ENCODE peak calls at places on chromosomes 12 and 14, in six cellular contexts. O, N, B, C, F and K are unnamed samples.

GRCh38 chr12:4112290-4112689 is 161.3 kb upstream of the CCND2 start:
- DNase-seq in O (no peak), N (no peak), B (no peak), C (no peak), F (no peak), K (no peak)

GRCh38 chr14:74583689-74584434 is 28.2 kb downstream of the LTBP2 start:
- DNase-seq in O (peak; percentile 76), N (peak; percentile 39), B (peak; percentile 84), C (no peak), F (no peak), K (peak; percentile 73)

GRCh38 chr12:103969391-103969790 is 3.7 kb downstream of the TDG start:
- DNase-seq in O (no peak), N (no peak), B (peak; percentile 86), C (no peak), F (no peak), K (peak; percentile 19)

GRCh38 chr14:37709419-37710195 is 114.2 kb downstream of the TTC6 start:
- DNase-seq in O (peak; percentile 39), N (no peak), B (peak; percentile 13), C (no peak), F (no peak), K (peak; percentile 41)

GRCh38 chr14:58668848-58669480 is 31.2 kb downstream of the DACT1 start:
- DNase-seq in O (no peak), N (no peak), B (no peak), C (no peak), F (no peak), K (no peak)

GRCh38 chr12:82412246-82412645 is 53.9 kb downstream of the METTL25 start:
- DNase-seq in O (no peak), N (no peak), B (no peak), C (no peak), F (no peak), K (no peak)

GRCh38 chr14:22601456-22601855 is 3.4 kb downstream of the ABHD4 start:
- DNase-seq in O (no peak), N (no peak), B (no peak), C (no peak), F (no peak), K (no peak)

GRCh38 chr14:81485372-81485771 is 48.3 kb downstream of the SEL1L start:
- DNase-seq in O (no peak), N (no peak), B (no peak), C (no peak), F (no peak), K (no peak)

GRCh38 chr14:87896393-87897380 is 96.3 kb downstream of the GALC start:
- DNase-seq in O (peak; percentile 64), N (no peak), B (peak; percentile 42), C (no peak), F (no peak), K (peak; percentile 63)

GRCh38 chr12:89947437-89948265 is 239.0 kb upstream of the ATP2B1 start:
- DNase-seq in O (peak; percentile 92), N (no peak), B (peak; percentile 89), C (no peak), F (no peak), K (peak; percentile 96)

GRCh38 chr14:21860172-21860571 is 186.6 kb upstream of the OR4E1 start:
- DNase-seq in O (no peak), N (no peak), B (peak; percentile 7), C (no peak), F (no peak), K (no peak)

GRCh38 chr14:77868552-77869300 is 68.8 kb downstream of the ADCK1 start:
- DNase-seq in O (no peak), N (peak; percentile 11), B (no peak), C (no peak), F (no peak), K (no peak)

GRCh38 chr14:24353551-24354529 is 14.0 kb upstream of the RIPK3 start:
- DNase-seq in O (no peak), N (no peak), B (peak; percentile 61), C (no peak), F (no peak), K (peak; percentile 87)

GRCh38 chr14:80017796-80018195 is 193.5 kb downstream of the DIO2 start:
- DNase-seq in O (no peak), N (no peak), B (no peak), C (no peak), F (no peak), K (no peak)

GRCh38 chr14:64698899-64699298 is 5.3 kb upstream of the PLEKHG3 start:
- DNase-seq in O (no peak), N (no peak), B (no peak), C (no peak), F (no peak), K (peak; percentile 73)

GRCh38 chr12:44076892-44077291 is 241.0 kb downstream of the TMEM117 start:
- DNase-seq in O (no peak), N (no peak), B (no peak), C (no peak), F (no peak), K (no peak)

GRCh38 chr12:6205144-6205539 is 4.9 kb downstream of the CD9 start:
- DNase-seq in O (no peak), N (peak; percentile 68), B (no peak), C (no peak), F (no peak), K (no peak)

GRCh38 chr12:21823581-21823980 is 49.1 kb upstream of the KCNJ8 start:
- DNase-seq in O (peak; percentile 43), N (peak; percentile 85), B (no peak), C (no peak), F (no peak), K (no peak)

GRCh38 chr14:24984846-24985589 is 64.9 kb downstream of the STXBP6 start:
- DNase-seq in O (peak; percentile 37), N (no peak), B (no peak), C (no peak), F (no peak), K (no peak)

GRCh38 chr12:32993404-32993803 is 96.8 kb upstream of the PKP2 start:
- DNase-seq in O (no peak), N (no peak), B (no peak), C (no peak), F (no peak), K (no peak)

GRCh38 chr14:21965042-21965441 is 291.4 kb upstream of the OR4E1 start:
- DNase-seq in O (no peak), N (no peak), B (no peak), C (no peak), F (peak; percentile 6), K (no peak)

GRCh38 chr12:39236994-39237393 is 205.9 kb downstream of the KIF21A start:
- DNase-seq in O (peak; percentile 75), N (no peak), B (no peak), C (no peak), F (no peak), K (peak; percentile 94)

GRCh38 chr12:106342397-106343212 is 14.9 kb upstream of the POLR3B start:
- DNase-seq in O (peak; percentile 72), N (peak; percentile 92), B (peak; percentile 64), C (no peak), F (no peak), K (peak; percentile 83)

GRCh38 chr12:52300796-52301691 is 9.7 kb upstream of the KRT81 start:
- DNase-seq in O (no peak), N (no peak), B (peak; percentile 27), C (no peak), F (no peak), K (peak; percentile 11)

GRCh38 chr12:106085213-106085612 is 53.5 kb downstream of the NUAK1 start:
- DNase-seq in O (no peak), N (no peak), B (no peak), C (no peak), F (no peak), K (no peak)

GRCh38 chr14:105136401-105137322 is 31.9 kb downstream of the JAG2 start:
- DNase-seq in O (no peak), N (no peak), B (no peak), C (no peak), F (no peak), K (no peak)

GRCh38 chr12:10147714-10148403 is 17.9 kb upstream of the CLEC7A start:
- DNase-seq in O (no peak), N (no peak), B (no peak), C (no peak), F (no peak), K (no peak)

GRCh38 chr14:37253905-37254304 is 56.2 kb downstream of the MIPOL1 start:
- DNase-seq in O (peak; percentile 74), N (no peak), B (peak; percentile 77), C (no peak), F (no peak), K (peak; percentile 49)

GRCh38 chr14:50319721-50320120 is 7.6 kb downstream of the DMAC2L start:
- DNase-seq in O (no peak), N (no peak), B (peak; percentile 48), C (no peak), F (no peak), K (peak; percentile 55)

GRCh38 chr12:80936642-80937390 is 918 bp downstream of the LIN7A start:
- DNase-seq in O (peak; percentile 63), N (peak; percentile 58), B (peak; percentile 60), C (no peak), F (no peak), K (peak; percentile 44)

GRCh38 chr14:92360666-92361370 is 37.9 kb downstream of the SLC24A4 start:
- DNase-seq in O (no peak), N (no peak), B (no peak), C (no peak), F (no peak), K (no peak)

GRCh38 chr12:69835048-69835447 is 10.0 kb downstream of the MYRFL start:
- DNase-seq in O (no peak), N (no peak), B (no peak), C (no peak), F (no peak), K (no peak)

GRCh38 chr12:4701863-4702262 is 18.3 kb upstream of the GALNT8 start:
- DNase-seq in O (no peak), N (no peak), B (no peak), C (no peak), F (no peak), K (no peak)

GRCh38 chr14:104442611-104443390 is 136.8 kb upstream of the C14orf180 start:
- DNase-seq in O (no peak), N (peak; percentile 40), B (no peak), C (no peak), F (no peak), K (no peak)

GRCh38 chr14:60721331-60722162 is 2.6 kb downstream of the SIX4 start:
- DNase-seq in O (peak; percentile 79), N (peak; percentile 87), B (peak; percentile 75), C (no peak), F (no peak), K (peak; percentile 71)

GRCh38 chr14:89681086-89682018 is 264.3 kb upstream of the FOXN3 start:
- DNase-seq in O (no peak), N (no peak), B (no peak), C (no peak), F (no peak), K (no peak)

GRCh38 chr12:112198120-112198733 is 72.9 kb downstream of the TRAFD1 start:
- DNase-seq in O (peak; percentile 62), N (no peak), B (peak; percentile 51), C (no peak), F (no peak), K (peak; percentile 68)

GRCh38 chr14:63857467-63858030 is 4.7 kb downstream of the SYNE2 start:
- DNase-seq in O (no peak), N (no peak), B (peak; percentile 17), C (no peak), F (no peak), K (no peak)

GRCh38 chr14:42715316-42715715 is 1108.6 kb downstream of the LRFN5 start:
- DNase-seq in O (peak; percentile 32), N (no peak), B (peak; percentile 1), C (no peak), F (no peak), K (no peak)